ENCODE peak calls at places on chromosomes 4 and X, in six cellular contexts. L, K, A, S, I and M are unnamed samples.

GRCh38 chr4:1009647-1010521 is 1.5 kb upstream of the FGFRL1 start:
- DNase-seq in A (peak), K (peak), L (no peak), S (no peak), I (peak), M (peak)

GRCh38 chr4:101791189-101791572 is 651 bp downstream of the BANK1 start:
- DNase-seq in K (peak), S (no peak), L (no peak), A (no peak), I (no peak), M (peak)

GRCh38 chr4:157076578-157076947 is 613 bp downstream of the GLRB start:
- DNase-seq in K (peak), S (no peak), I (no peak), L (no peak), A (no peak), M (no peak)

GRCh38 chr4:99661907-99662306 is 4.3 kb upstream of the C4orf54 start:
- DNase-seq in A (no peak), K (no peak), I (no peak), S (no peak), L (no peak), M (no peak)

GRCh38 chrX:110403436-110403835 is 44.8 kb downstream of the RTL9 start:
- DNase-seq in L (no peak), K (no peak), S (no peak), A (no peak), I (no peak), M (no peak)

GRCh38 chr4:62644372-62644771 is 1444.2 kb downstream of the ADGRL3 start:
- DNase-seq in I (no peak), L (no peak), A (no peak), S (no peak), K (no peak), M (no peak)

GRCh38 chrX:153726286-153727107 is 1.8 kb downstream of the ABCD1 start:
- DNase-seq in L (no peak), S (no peak), A (peak), K (peak), I (peak), M (peak)

GRCh38 chr4:54539500-54540029 is 118.2 kb upstream of the KIT start:
- DNase-seq in L (no peak), S (peak), K (peak), I (peak), A (peak), M (no peak)

GRCh38 chr4:38949416-38950051 is 81.9 kb downstream of the FAM114A1 start:
- DNase-seq in I (no peak), L (no peak), K (no peak), S (no peak), A (no peak), M (no peak)

GRCh38 chr4:130053723-130054122 is 957.8 kb downstream of the C4orf33 start:
- DNase-seq in I (no peak), K (no peak), L (no peak), A (no peak), S (no peak), M (no peak)

GRCh38 chr4:185863946-185864345 is 52.0 kb upstream of the SORBS2 start:
- DNase-seq in I (no peak), L (no peak), S (no peak), K (no peak), A (no peak), M (no peak)

GRCh38 chrX:4935846-4936245 is 1222.4 kb upstream of the PRKX start:
- DNase-seq in I (no peak), S (no peak), K (no peak), L (no peak), A (no peak), M (peak)

GRCh38 chrX:10900585-10901289 is 210.4 kb upstream of the HCCS start:
- DNase-seq in A (no peak), I (no peak), S (no peak), L (no peak), K (no peak), M (no peak)

GRCh38 chr4:128322986-128323385 is 35.4 kb upstream of the PGRMC2 start:
- DNase-seq in K (no peak), I (no peak), S (no peak), A (no peak), L (no peak), M (no peak)

GRCh38 chr4:70722199-70722791 is 531 bp downstream of the RUFY3 start:
- DNase-seq in I (no peak), L (no peak), K (no peak), S (no peak), A (peak), M (no peak)

GRCh38 chr4:79915276-79915675 is 157.8 kb downstream of the ANTXR2 start:
- DNase-seq in S (no peak), L (no peak), I (no peak), A (no peak), K (no peak), M (no peak)

GRCh38 chr4:140158234-140159030 is 4.4 kb upstream of the MAML3 start:
- DNase-seq in L (no peak), A (peak), I (peak), S (no peak), K (peak), M (no peak)

GRCh38 chr4:25861951-25862410 is 807 bp downstream of the SEL1L3 start:
- DNase-seq in A (no peak), K (peak), S (no peak), I (peak), L (no peak), M (no peak)

GRCh38 chrX:22247169-22247568 is 25.5 kb upstream of the CBLL2 start:
- DNase-seq in S (no peak), K (no peak), A (no peak), I (no peak), L (no peak), M (no peak)

GRCh38 chr4:110467400-110467799 is 8.6 kb upstream of the ENPEP start:
- DNase-seq in S (no peak), A (no peak), K (no peak), I (no peak), L (no peak), M (no peak)

GRCh38 chr4:8710416-8710815 is 117.9 kb downstream of the CPZ start:
- DNase-seq in L (no peak), S (peak), K (no peak), I (peak), A (no peak), M (no peak)

GRCh38 chrX:24325231-24325630 is 11.4 kb upstream of the SUPT20HL2 start:
- DNase-seq in I (no peak), L (no peak), K (no peak), S (no peak), A (no peak), M (no peak)

GRCh38 chr4:10099521-10100325 is 16.9 kb downstream of the WDR1 start:
- DNase-seq in K (no peak), A (no peak), L (no peak), I (no peak), S (no peak), M (no peak)
- TF ChIP-seq POLR2A in K (no peak), A (no peak), L (no peak), I (no peak), S (no peak), M (no peak)

DNA sequence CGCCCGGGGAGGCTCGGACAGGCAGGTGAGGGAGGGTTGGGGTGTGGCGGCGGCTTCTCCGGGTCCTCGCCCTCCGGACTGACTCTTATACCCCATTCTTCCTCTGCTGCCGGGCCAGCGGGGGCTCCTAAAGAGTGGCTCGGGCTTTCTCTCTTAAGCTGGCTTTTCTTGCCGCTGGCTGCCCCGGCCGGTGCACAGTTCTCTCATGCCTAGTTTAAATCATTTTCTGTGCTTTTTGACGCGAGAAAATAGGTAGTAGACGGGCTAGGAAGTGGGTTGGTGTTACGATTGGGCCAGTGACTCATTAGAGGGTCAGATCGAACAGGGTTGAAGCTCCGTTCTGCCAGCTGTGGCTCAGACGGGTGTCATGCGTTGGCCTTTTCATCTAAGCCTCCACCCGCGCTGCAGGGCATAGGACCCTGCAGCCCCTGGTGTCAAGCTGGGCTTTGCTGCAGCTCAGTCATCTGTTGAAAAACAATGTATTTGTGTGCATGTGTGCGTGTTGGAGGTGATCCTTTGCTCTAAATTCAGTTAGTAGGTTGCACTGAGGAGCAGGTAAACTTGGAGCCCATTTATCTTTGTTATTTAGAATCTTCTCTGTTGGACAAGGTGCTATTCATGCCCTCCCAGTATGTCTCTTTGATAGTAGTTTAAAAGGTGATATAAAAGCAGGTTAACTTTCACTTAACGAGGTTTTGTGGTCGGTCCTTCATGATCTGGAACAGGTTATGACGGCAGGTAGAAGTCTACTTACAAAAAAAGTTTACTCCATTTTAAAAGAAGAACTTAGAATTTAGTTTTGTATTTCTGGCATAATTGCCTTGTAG is 792 bp downstream of the BMP2K start:
- DNase-seq in K (peak), I (peak), L (no peak), S (no peak), A (no peak), M (peak)
- TF ChIP-seq POLR2A in K (peak), I (peak), L (no peak), S (no peak), A (no peak), M (no peak)

DNA sequence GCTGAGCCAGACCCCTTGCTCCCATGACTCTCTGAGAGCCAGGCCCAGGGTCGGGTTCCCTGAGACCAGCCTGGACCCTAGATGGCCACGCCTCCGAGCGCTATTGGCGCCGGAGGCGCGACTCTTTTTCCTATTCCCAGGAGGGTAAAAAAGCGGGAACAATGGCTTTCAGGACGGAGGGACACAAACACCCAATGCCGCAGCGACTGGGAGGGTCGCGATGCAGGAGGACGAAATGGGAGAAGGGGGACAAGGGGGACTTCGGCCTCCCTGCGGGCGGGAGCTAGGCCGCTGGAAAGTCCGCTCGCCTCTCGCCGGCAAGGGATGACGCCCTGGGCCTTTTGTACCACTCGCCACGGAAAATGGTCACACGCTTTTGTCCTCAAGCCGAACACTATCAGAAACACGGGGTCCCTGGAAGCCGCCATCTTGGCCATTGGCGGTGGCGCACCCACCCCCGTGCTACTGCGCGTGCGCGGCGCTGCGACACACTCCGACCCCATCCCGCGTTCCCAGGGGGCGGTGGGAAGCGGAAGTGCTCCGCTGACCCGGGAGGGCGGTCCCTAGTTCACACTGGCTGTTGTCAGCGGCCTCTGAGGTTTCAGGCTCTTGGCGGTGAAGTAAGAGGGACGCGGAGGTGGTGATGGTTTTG is 98.4 kb downstream of the ZNF674 start:
- DNase-seq in S (peak), A (peak), K (peak), I (peak), L (no peak), M (peak)
- TF ChIP-seq POLR2A in S (no peak), A (peak), K (peak), I (peak), L (peak), M (no peak)

GRCh38 chrX:77899081-77899828 is at the start of gene COX7B:
- DNase-seq in A (peak), I (peak), L (peak), K (peak), S (no peak), M (peak)
- TF ChIP-seq POLR2A in A (peak), I (peak), L (peak), K (peak), S (no peak), M (no peak)

GRCh38 chrX:41923257-41923924 is at the start of gene CASK:
- DNase-seq in L (no peak), S (peak), K (peak), I (peak), A (peak), M (peak)
- TF ChIP-seq POLR2A in L (peak), S (no peak), K (peak), I (peak), A (peak), M (no peak)

GRCh38 chr4:88159137-88159725 is 792 bp upstream of the ABCG2 start:
- DNase-seq in K (peak), A (peak), I (no peak), L (no peak), S (no peak), M (no peak)

GRCh38 chr4:88163286-88163685 is 4.8 kb upstream of the ABCG2 start:
- DNase-seq in I (no peak), L (no peak), S (no peak), A (no peak), K (no peak), M (no peak)

GRCh38 chr4:88158038-88158359 is 440 bp downstream of the ABCG2 start:
- DNase-seq in K (no peak), S (no peak), A (no peak), L (no peak), I (no peak), M (no peak)

GRCh38 chr4:88162636-88163035 is 4.2 kb upstream of the ABCG2 start:
- DNase-seq in I (no peak), S (no peak), K (no peak), A (no peak), L (no peak), M (no peak)

DNA sequence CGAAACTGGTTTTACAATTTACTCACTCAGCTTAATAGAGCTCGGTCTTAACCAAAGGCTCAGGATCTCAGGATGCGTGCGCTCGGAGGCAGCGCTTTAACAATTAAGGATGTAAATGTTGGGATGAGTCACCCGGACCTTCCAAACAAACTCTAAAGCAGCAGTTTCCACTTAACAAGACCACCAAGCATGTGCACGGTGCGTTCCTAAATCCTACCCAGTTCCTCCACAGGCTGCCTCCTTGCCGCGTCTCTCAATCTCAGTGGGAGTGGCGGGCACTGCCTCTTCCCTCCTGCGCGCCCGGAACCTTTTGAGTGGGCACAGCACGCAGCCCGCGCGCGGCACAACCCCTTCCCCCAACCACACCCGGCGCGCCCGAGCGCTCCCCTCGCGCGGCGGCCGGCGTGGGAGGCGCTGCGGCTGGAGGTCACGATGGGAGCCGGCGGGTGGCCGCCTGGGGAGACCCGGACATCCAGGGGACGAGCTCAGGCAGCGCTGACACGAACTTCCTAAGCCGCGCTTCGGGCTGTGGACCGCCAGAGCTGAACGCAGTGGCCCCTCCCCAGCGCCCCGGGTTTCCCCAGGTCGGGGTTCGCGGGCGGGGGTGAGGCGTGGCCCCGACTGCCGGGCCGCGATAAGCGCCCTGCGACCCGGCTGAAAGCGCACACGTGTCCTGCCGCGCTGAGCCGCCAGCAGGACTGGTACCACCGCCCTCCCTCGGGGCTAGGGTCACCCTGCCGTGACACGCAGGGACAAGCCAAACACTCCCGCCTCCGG is at the start of gene ABCG2:
- DNase-seq in K (peak), A (peak), S (no peak), L (no peak), I (peak), M (no peak)
- TF ChIP-seq POLR2A in K (no peak), A (no peak), S (no peak), L (no peak), I (peak), M (no peak)